ENCODE peak calls at places on chromosomes 16 and 17, in five cellular contexts. One of them, this sample, is unnamed.

GRCh38 chr16:85716680-85717038 is 27.9 kb upstream of the GINS2 start:
- DNase-seq in suprapubic skin: no peak
- DNase-seq in ovary: no peak
- DNase-seq in A549: no peak
- DNase-seq in sigmoid colon: no peak
- DNase-seq in this sample: no peak

GRCh38 chr17:78922876-78923498 is 2.2 kb downstream of the TIMP2 start:
- DNase-seq in ovary: no peak
- DNase-seq in A549: no peak
- DNase-seq in suprapubic skin: no peak
- DNase-seq in sigmoid colon: no peak
- DNase-seq in this sample: no peak

GRCh38 chr17:76385892-76386786 is 1.7 kb downstream of the SPHK1 start:
- DNase-seq in ovary: peak; percentile 79
- DNase-seq in suprapubic skin: peak; percentile 91
- DNase-seq in A549: peak; percentile 87
- DNase-seq in sigmoid colon: peak; percentile 88
- DNase-seq in this sample: peak; percentile 90

GRCh38 chr17:15340966-15341365 is 431 bp downstream of the TEKT3 start:
- DNase-seq in A549: no peak
- DNase-seq in ovary: no peak
- DNase-seq in sigmoid colon: no peak
- DNase-seq in suprapubic skin: no peak
- DNase-seq in this sample: no peak

GRCh38 chr17:67993153-67993997 is 2.9 kb downstream of the C17orf58 start:
- DNase-seq in sigmoid colon: peak; percentile 90
- DNase-seq in A549: peak; percentile 90
- DNase-seq in suprapubic skin: peak; percentile 85
- DNase-seq in ovary: peak; percentile 89
- DNase-seq in this sample: peak; percentile 98

GRCh38 chr16:19138601-19139000 is 24.8 kb downstream of the ITPRIPL2 start:
- DNase-seq in sigmoid colon: peak; percentile 94
- DNase-seq in suprapubic skin: peak; percentile 92
- DNase-seq in ovary: no peak
- DNase-seq in A549: peak; percentile 84
- DNase-seq in this sample: peak; percentile 76

GRCh38 chr16:1003551-1004347 is 22.2 kb downstream of the SOX8 start:
- DNase-seq in ovary: no peak
- DNase-seq in A549: no peak
- DNase-seq in suprapubic skin: no peak
- DNase-seq in sigmoid colon: no peak
- DNase-seq in this sample: no peak

GRCh38 chr17:82655523-82655922 is 7.3 kb upstream of the WDR45B start:
- DNase-seq in ovary: no peak
- DNase-seq in A549: no peak
- DNase-seq in sigmoid colon: no peak
- DNase-seq in suprapubic skin: no peak
- DNase-seq in this sample: no peak

GRCh38 chr17:45942284-45942683 is 47.9 kb downstream of the MAPT start:
- DNase-seq in sigmoid colon: peak; percentile 95
- DNase-seq in suprapubic skin: peak; percentile 85
- DNase-seq in A549: no peak
- DNase-seq in ovary: peak; percentile 41
- DNase-seq in this sample: no peak

GRCh38 chr16:15690296-15690695 is 40.3 kb downstream of the NDE1 start:
- DNase-seq in ovary: no peak
- DNase-seq in A549: no peak
- DNase-seq in sigmoid colon: no peak
- DNase-seq in suprapubic skin: no peak
- DNase-seq in this sample: no peak

GRCh38 chr16:23554536-23554935 is 2.6 kb downstream of the EARS2 start:
- DNase-seq in ovary: no peak
- DNase-seq in suprapubic skin: no peak
- DNase-seq in A549: no peak
- DNase-seq in sigmoid colon: no peak
- DNase-seq in this sample: no peak

GRCh38 chr17:77375526-77375916 is 234.8 kb downstream of the SEC14L1 start:
- DNase-seq in suprapubic skin: no peak
- DNase-seq in sigmoid colon: peak; percentile 72
- DNase-seq in A549: no peak
- DNase-seq in ovary: no peak
- DNase-seq in this sample: no peak

GRCh38 chr17:4307179-4307930 is 43.6 kb upstream of the ANKFY1 start:
- DNase-seq in ovary: no peak
- DNase-seq in suprapubic skin: no peak
- DNase-seq in A549: no peak
- DNase-seq in sigmoid colon: no peak
- DNase-seq in this sample: no peak

GRCh38 chr16:78584213-78584860 is 484.9 kb downstream of the WWOX start:
- DNase-seq in suprapubic skin: no peak
- DNase-seq in sigmoid colon: no peak
- DNase-seq in A549: no peak
- DNase-seq in ovary: no peak
- DNase-seq in this sample: no peak

GRCh38 chr17:78935419-78936323 is 10.5 kb upstream of the TIMP2 start:
- DNase-seq in sigmoid colon: peak; percentile 95
- DNase-seq in A549: peak; percentile 82
- DNase-seq in suprapubic skin: peak; percentile 90
- DNase-seq in ovary: peak; percentile 90
- DNase-seq in this sample: no peak

GRCh38 chr17:45976755-45977505 is 22.1 kb upstream of the STH start:
- DNase-seq in sigmoid colon: no peak
- DNase-seq in A549: no peak
- DNase-seq in suprapubic skin: no peak
- DNase-seq in ovary: no peak
- DNase-seq in this sample: no peak

GRCh38 chr17:37530420-37530819 is 40.7 kb downstream of the DUSP14 start:
- DNase-seq in ovary: no peak
- DNase-seq in sigmoid colon: no peak
- DNase-seq in A549: no peak
- DNase-seq in suprapubic skin: no peak
- DNase-seq in this sample: no peak

GRCh38 chr16:70708381-70709253 is 22.8 kb upstream of the MTSS2 start:
- DNase-seq in suprapubic skin: no peak
- DNase-seq in sigmoid colon: no peak
- DNase-seq in ovary: no peak
- DNase-seq in A549: no peak
- DNase-seq in this sample: no peak

GRCh38 chr17:49514374-49514738 is 19.3 kb downstream of the NGFR start:
- DNase-seq in ovary: no peak
- DNase-seq in suprapubic skin: no peak
- DNase-seq in sigmoid colon: no peak
- DNase-seq in A549: no peak
- DNase-seq in this sample: peak; percentile 29
- H3K27ac ChIP-seq in ovary: peak overlapping the region; percentile 65
- H3K27ac ChIP-seq in suprapubic skin: peak overlapping the region; percentile 83
- H3K27ac ChIP-seq in sigmoid colon: peak overlapping the region; percentile 80
- H3K27ac ChIP-seq in A549: no peak overlapping the region
- H3K27ac ChIP-seq in this sample: peak overlapping the region; percentile 78

GRCh38 chr17:81084691-81085419 is 49.9 kb downstream of the BAIAP2 start:
- DNase-seq in sigmoid colon: no peak
- DNase-seq in ovary: no peak
- DNase-seq in suprapubic skin: no peak
- DNase-seq in A549: no peak
- DNase-seq in this sample: no peak

GRCh38 chr17:81081619-81082176 is 46.7 kb downstream of the BAIAP2 start:
- DNase-seq in suprapubic skin: no peak
- DNase-seq in A549: no peak
- DNase-seq in ovary: no peak
- DNase-seq in sigmoid colon: no peak
- DNase-seq in this sample: no peak

GRCh38 chr17:81081217-81081616 is 46.3 kb downstream of the BAIAP2 start:
- DNase-seq in suprapubic skin: no peak
- DNase-seq in A549: no peak
- DNase-seq in sigmoid colon: no peak
- DNase-seq in ovary: no peak
- DNase-seq in this sample: no peak

GRCh38 chr17:81082177-81083073 is 47.5 kb downstream of the BAIAP2 start:
- DNase-seq in ovary: no peak
- DNase-seq in A549: no peak
- DNase-seq in sigmoid colon: no peak
- DNase-seq in suprapubic skin: no peak
- DNase-seq in this sample: peak; percentile 85

DNA sequence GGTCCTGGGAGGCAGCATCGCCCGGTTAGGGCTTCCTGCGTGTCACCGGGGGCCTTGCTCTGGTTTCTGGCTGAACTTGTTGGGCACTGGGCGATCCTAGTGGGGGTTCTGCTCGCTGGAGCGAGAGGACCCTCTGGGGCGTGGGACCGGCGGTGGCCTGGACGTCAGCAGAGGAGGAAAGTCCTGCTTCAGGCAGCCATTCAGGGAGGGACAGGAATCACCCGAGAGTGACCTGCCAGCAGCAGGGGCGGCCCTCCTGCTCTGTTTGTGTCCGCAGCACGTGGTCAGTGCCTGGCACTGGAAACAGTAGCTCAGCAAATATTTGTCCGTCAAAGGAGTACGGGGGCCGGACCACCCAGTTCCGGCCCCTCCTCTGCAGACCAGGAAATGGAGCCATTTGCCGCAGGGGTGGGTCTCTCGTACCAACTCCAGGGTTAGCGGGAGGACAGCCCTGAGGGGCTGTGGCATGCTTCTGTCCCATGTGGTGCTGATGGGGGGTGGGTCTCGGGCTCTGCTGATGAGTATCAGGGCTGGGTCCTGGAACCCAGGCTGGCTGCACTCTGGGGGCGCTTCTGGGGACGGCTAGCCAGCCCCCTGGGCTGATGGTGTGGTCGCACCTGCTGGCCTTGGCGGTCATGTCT is 48.3 kb downstream of the BAIAP2 start:
- DNase-seq in suprapubic skin: no peak
- DNase-seq in A549: no peak
- DNase-seq in ovary: no peak
- DNase-seq in sigmoid colon: no peak
- DNase-seq in this sample: no peak
- TF ChIP-seq EP300 in suprapubic skin: no peak
- TF ChIP-seq EP300 in A549: no peak
- TF ChIP-seq EP300 in ovary: no peak
- TF ChIP-seq EP300 in sigmoid colon: no peak
- TF ChIP-seq EP300 in this sample: no peak

GRCh38 chr17:57627591-57627990 is 117.5 kb downstream of the CCDC182 start:
- DNase-seq in A549: no peak
- DNase-seq in ovary: no peak
- DNase-seq in sigmoid colon: no peak
- DNase-seq in suprapubic skin: no peak
- DNase-seq in this sample: no peak

GRCh38 chr17:57630736-57631135 is 114.4 kb downstream of the CCDC182 start:
- DNase-seq in ovary: no peak
- DNase-seq in suprapubic skin: no peak
- DNase-seq in A549: no peak
- DNase-seq in sigmoid colon: no peak
- DNase-seq in this sample: no peak

GRCh38 chr17:57628421-57628820 is 116.7 kb downstream of the CCDC182 start:
- DNase-seq in suprapubic skin: no peak
- DNase-seq in sigmoid colon: no peak
- DNase-seq in ovary: no peak
- DNase-seq in A549: no peak
- DNase-seq in this sample: no peak

GRCh38 chr17:57629470-57629869 is 115.6 kb downstream of the CCDC182 start:
- DNase-seq in ovary: no peak
- DNase-seq in A549: no peak
- DNase-seq in sigmoid colon: no peak
- DNase-seq in suprapubic skin: no peak
- DNase-seq in this sample: no peak

GRCh38 chr17:57629886-57630285 is 115.2 kb downstream of the CCDC182 start:
- DNase-seq in ovary: no peak
- DNase-seq in A549: no peak
- DNase-seq in suprapubic skin: no peak
- DNase-seq in sigmoid colon: no peak
- DNase-seq in this sample: no peak
- H3K27ac ChIP-seq in ovary: no peak overlapping the region
- H3K27ac ChIP-seq in A549: no peak overlapping the region
- H3K27ac ChIP-seq in suprapubic skin: no peak overlapping the region
- H3K27ac ChIP-seq in sigmoid colon: no peak overlapping the region
- H3K27ac ChIP-seq in this sample: no peak overlapping the region

GRCh38 chr17:49759203-49759602 is 4.7 kb downstream of the FAM117A start:
- DNase-seq in A549: no peak
- DNase-seq in suprapubic skin: no peak
- DNase-seq in sigmoid colon: no peak
- DNase-seq in ovary: no peak
- DNase-seq in this sample: no peak

GRCh38 chr17:49762148-49762941 is 1.6 kb downstream of the FAM117A start:
- DNase-seq in ovary: no peak
- DNase-seq in sigmoid colon: no peak
- DNase-seq in A549: no peak
- DNase-seq in suprapubic skin: no peak
- DNase-seq in this sample: no peak

GRCh38 chr17:49760296-49760695 is 3.6 kb downstream of the FAM117A start:
- DNase-seq in A549: no peak
- DNase-seq in ovary: no peak
- DNase-seq in sigmoid colon: no peak
- DNase-seq in suprapubic skin: no peak
- DNase-seq in this sample: no peak

GRCh38 chr17:49763735-49764558 is at the start of gene FAM117A:
- DNase-seq in suprapubic skin: peak; percentile 98
- DNase-seq in A549: peak; percentile 99
- DNase-seq in ovary: peak; percentile 95
- DNase-seq in sigmoid colon: peak; percentile 99
- DNase-seq in this sample: peak; percentile 98

DNA sequence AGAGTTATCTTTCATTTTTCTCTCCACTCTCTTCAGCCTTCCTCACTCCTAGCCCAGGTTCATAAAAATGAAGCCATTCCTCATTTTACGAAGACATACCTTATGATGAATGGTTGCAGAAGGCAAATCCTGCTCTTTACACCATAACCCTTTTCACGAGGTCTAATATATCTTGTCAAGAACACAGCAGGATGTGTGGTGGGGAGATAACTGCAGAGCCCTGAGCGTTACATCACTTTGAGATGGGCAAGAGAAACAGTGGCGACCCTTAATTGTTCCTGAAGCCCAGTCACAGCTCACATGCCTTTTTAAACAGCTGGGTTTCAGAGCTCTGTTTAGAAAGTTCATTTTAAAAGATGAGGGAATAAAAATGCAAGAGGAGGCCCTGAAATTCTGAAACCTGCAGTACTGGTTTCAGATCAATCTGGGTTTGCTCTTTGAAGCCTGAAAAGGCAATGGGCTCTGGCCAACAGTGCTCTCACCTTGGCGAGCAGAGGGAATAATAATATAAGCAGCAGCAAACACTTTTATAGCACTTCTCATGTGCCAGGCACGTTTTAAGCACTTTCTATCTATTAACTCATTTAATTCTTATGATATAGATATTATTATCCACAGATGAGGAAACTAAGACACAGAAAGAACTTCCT is 2.9 kb downstream of the FAM117A start:
- DNase-seq in sigmoid colon: no peak
- DNase-seq in ovary: no peak
- DNase-seq in suprapubic skin: no peak
- DNase-seq in A549: no peak
- DNase-seq in this sample: no peak
- TF ChIP-seq EP300 in sigmoid colon: no peak
- TF ChIP-seq EP300 in ovary: no peak
- TF ChIP-seq EP300 in suprapubic skin: no peak
- TF ChIP-seq EP300 in A549: no peak
- TF ChIP-seq EP300 in this sample: no peak

GRCh38 chr16:68452176-68452575 is 3.9 kb upstream of the SMPD3 start:
- DNase-seq in sigmoid colon: no peak
- DNase-seq in ovary: no peak
- DNase-seq in suprapubic skin: no peak
- DNase-seq in A549: no peak
- DNase-seq in this sample: no peak
- H3K27ac ChIP-seq in sigmoid colon: no peak overlapping the region
- H3K27ac ChIP-seq in ovary: no peak overlapping the region
- H3K27ac ChIP-seq in suprapubic skin: no peak overlapping the region
- H3K27ac ChIP-seq in A549: no peak overlapping the region
- H3K27ac ChIP-seq in this sample: no peak overlapping the region

This sample was measured in upper lobe of left lung.